ENCODE peak calls at places on chromosomes 2 and 18, in ten cellular contexts. One of them, this sample, is unnamed.

GRCh38 chr2:65437392-65438135 is 5.2 kb upstream of the SPRED2 start:
- ATAC-seq in Panc1: no peak
- ATAC-seq in T-cell: no peak
- ATAC-seq in activated CD8-positive, alpha-beta T cell treated with anti-CD3 and anti-CD28 coated beads, Interleukin-2, amount 10 ng/mL, durations not matched to agents 7 days and 5 days: no peak
- ATAC-seq in foreskin keratinocyte: no peak
- ATAC-seq in left cardiac atrium: no peak
- ATAC-seq in mucosa of descending colon: no peak
- ATAC-seq in gastrocnemius medialis: no peak
- ATAC-seq in heart left ventricle: no peak
- ATAC-seq in naive B cell: no peak
- ATAC-seq in this sample: no peak

GRCh38 chr2:205619600-205619999 is 62.7 kb upstream of the NRP2 start:
- ATAC-seq in left cardiac atrium: no peak
- ATAC-seq in gastrocnemius medialis: no peak
- ATAC-seq in T-cell: no peak
- ATAC-seq in foreskin keratinocyte: no peak
- ATAC-seq in heart left ventricle: no peak
- ATAC-seq in mucosa of descending colon: no peak
- ATAC-seq in Panc1: no peak
- ATAC-seq in activated CD8-positive, alpha-beta T cell treated with anti-CD3 and anti-CD28 coated beads, Interleukin-2, amount 10 ng/mL, durations not matched to agents 7 days and 5 days: peak
- ATAC-seq in naive B cell: no peak
- ATAC-seq in this sample: no peak

GRCh38 chr2:181281206-181281832 is 175.9 kb upstream of the ITGA4 start:
- ATAC-seq in gastrocnemius medialis: no peak
- ATAC-seq in mucosa of descending colon: peak
- ATAC-seq in activated CD8-positive, alpha-beta T cell treated with anti-CD3 and anti-CD28 coated beads, Interleukin-2, amount 10 ng/mL, durations not matched to agents 7 days and 5 days: peak
- ATAC-seq in Panc1: no peak
- ATAC-seq in T-cell: peak
- ATAC-seq in left cardiac atrium: no peak
- ATAC-seq in naive B cell: no peak
- ATAC-seq in foreskin keratinocyte: no peak
- ATAC-seq in heart left ventricle: no peak
- ATAC-seq in this sample: peak

GRCh38 chr2:2747797-2748301 is 416.8 kb upstream of the MYT1L start:
- ATAC-seq in Panc1: no peak
- ATAC-seq in activated CD8-positive, alpha-beta T cell treated with anti-CD3 and anti-CD28 coated beads, Interleukin-2, amount 10 ng/mL, durations not matched to agents 7 days and 5 days: no peak
- ATAC-seq in mucosa of descending colon: no peak
- ATAC-seq in naive B cell: no peak
- ATAC-seq in gastrocnemius medialis: no peak
- ATAC-seq in T-cell: no peak
- ATAC-seq in foreskin keratinocyte: peak
- ATAC-seq in left cardiac atrium: no peak
- ATAC-seq in heart left ventricle: no peak
- ATAC-seq in this sample: no peak

GRCh38 chr18:9322730-9323129 is 11.8 kb upstream of the TWSG1 start:
- ATAC-seq in mucosa of descending colon: no peak
- ATAC-seq in naive B cell: no peak
- ATAC-seq in activated CD8-positive, alpha-beta T cell treated with anti-CD3 and anti-CD28 coated beads, Interleukin-2, amount 10 ng/mL, durations not matched to agents 7 days and 5 days: no peak
- ATAC-seq in T-cell: no peak
- ATAC-seq in heart left ventricle: no peak
- ATAC-seq in gastrocnemius medialis: no peak
- ATAC-seq in foreskin keratinocyte: no peak
- ATAC-seq in left cardiac atrium: no peak
- ATAC-seq in Panc1: no peak
- ATAC-seq in this sample: no peak

GRCh38 chr2:190571666-190572065 is 37.1 kb upstream of the NEMP2 start:
- ATAC-seq in foreskin keratinocyte: peak
- ATAC-seq in left cardiac atrium: no peak
- ATAC-seq in mucosa of descending colon: no peak
- ATAC-seq in naive B cell: no peak
- ATAC-seq in Panc1: no peak
- ATAC-seq in gastrocnemius medialis: no peak
- ATAC-seq in activated CD8-positive, alpha-beta T cell treated with anti-CD3 and anti-CD28 coated beads, Interleukin-2, amount 10 ng/mL, durations not matched to agents 7 days and 5 days: no peak
- ATAC-seq in T-cell: no peak
- ATAC-seq in heart left ventricle: no peak
- ATAC-seq in this sample: no peak

GRCh38 chr2:8796315-8796848 is 41.0 kb downstream of the KIDINS220 start:
- ATAC-seq in mucosa of descending colon: no peak
- ATAC-seq in activated CD8-positive, alpha-beta T cell treated with anti-CD3 and anti-CD28 coated beads, Interleukin-2, amount 10 ng/mL, durations not matched to agents 7 days and 5 days: peak
- ATAC-seq in Panc1: no peak
- ATAC-seq in T-cell: no peak
- ATAC-seq in naive B cell: no peak
- ATAC-seq in foreskin keratinocyte: no peak
- ATAC-seq in gastrocnemius medialis: no peak
- ATAC-seq in left cardiac atrium: no peak
- ATAC-seq in heart left ventricle: peak
- ATAC-seq in this sample: no peak

GRCh38 chr2:190996947-190997346 is 17.0 kb downstream of the STAT1 start:
- ATAC-seq in T-cell: no peak
- ATAC-seq in heart left ventricle: peak
- ATAC-seq in Panc1: no peak
- ATAC-seq in left cardiac atrium: peak
- ATAC-seq in gastrocnemius medialis: no peak
- ATAC-seq in mucosa of descending colon: peak
- ATAC-seq in foreskin keratinocyte: no peak
- ATAC-seq in activated CD8-positive, alpha-beta T cell treated with anti-CD3 and anti-CD28 coated beads, Interleukin-2, amount 10 ng/mL, durations not matched to agents 7 days and 5 days: no peak
- ATAC-seq in naive B cell: no peak
- ATAC-seq in this sample: peak

GRCh38 chr2:73255007-73255644 is 21.0 kb downstream of the CCT7 start:
- ATAC-seq in heart left ventricle: no peak
- ATAC-seq in Panc1: peak
- ATAC-seq in T-cell: no peak
- ATAC-seq in mucosa of descending colon: no peak
- ATAC-seq in foreskin keratinocyte: peak
- ATAC-seq in gastrocnemius medialis: no peak
- ATAC-seq in activated CD8-positive, alpha-beta T cell treated with anti-CD3 and anti-CD28 coated beads, Interleukin-2, amount 10 ng/mL, durations not matched to agents 7 days and 5 days: no peak
- ATAC-seq in left cardiac atrium: peak
- ATAC-seq in naive B cell: no peak
- ATAC-seq in this sample: peak

GRCh38 chr2:203940039-203940438 is 3.5 kb downstream of the ICOS start:
- ATAC-seq in heart left ventricle: no peak
- ATAC-seq in T-cell: peak
- ATAC-seq in Panc1: no peak
- ATAC-seq in mucosa of descending colon: no peak
- ATAC-seq in left cardiac atrium: no peak
- ATAC-seq in gastrocnemius medialis: no peak
- ATAC-seq in foreskin keratinocyte: no peak
- ATAC-seq in naive B cell: no peak
- ATAC-seq in activated CD8-positive, alpha-beta T cell treated with anti-CD3 and anti-CD28 coated beads, Interleukin-2, amount 10 ng/mL, durations not matched to agents 7 days and 5 days: peak
- ATAC-seq in this sample: no peak

GRCh38 chr2:227765788-227766187 is 20.1 kb downstream of the SCYGR8 start:
- ATAC-seq in T-cell: no peak
- ATAC-seq in mucosa of descending colon: no peak
- ATAC-seq in activated CD8-positive, alpha-beta T cell treated with anti-CD3 and anti-CD28 coated beads, Interleukin-2, amount 10 ng/mL, durations not matched to agents 7 days and 5 days: no peak
- ATAC-seq in left cardiac atrium: peak
- ATAC-seq in heart left ventricle: no peak
- ATAC-seq in foreskin keratinocyte: no peak
- ATAC-seq in naive B cell: no peak
- ATAC-seq in Panc1: peak
- ATAC-seq in gastrocnemius medialis: no peak
- ATAC-seq in this sample: no peak

GRCh38 chr18:46067431-46068007 is 4.5 kb downstream of the PSTPIP2 start:
- ATAC-seq in foreskin keratinocyte: no peak
- ATAC-seq in naive B cell: no peak
- ATAC-seq in activated CD8-positive, alpha-beta T cell treated with anti-CD3 and anti-CD28 coated beads, Interleukin-2, amount 10 ng/mL, durations not matched to agents 7 days and 5 days: no peak
- ATAC-seq in gastrocnemius medialis: peak
- ATAC-seq in Panc1: no peak
- ATAC-seq in heart left ventricle: no peak
- ATAC-seq in mucosa of descending colon: peak
- ATAC-seq in T-cell: no peak
- ATAC-seq in left cardiac atrium: no peak
- ATAC-seq in this sample: no peak

GRCh38 chr18:11071300-11071699 is 78.1 kb downstream of the PIEZO2 start:
- ATAC-seq in foreskin keratinocyte: no peak
- ATAC-seq in activated CD8-positive, alpha-beta T cell treated with anti-CD3 and anti-CD28 coated beads, Interleukin-2, amount 10 ng/mL, durations not matched to agents 7 days and 5 days: no peak
- ATAC-seq in gastrocnemius medialis: no peak
- ATAC-seq in T-cell: no peak
- ATAC-seq in Panc1: no peak
- ATAC-seq in heart left ventricle: no peak
- ATAC-seq in mucosa of descending colon: no peak
- ATAC-seq in left cardiac atrium: no peak
- ATAC-seq in naive B cell: no peak
- ATAC-seq in this sample: no peak

GRCh38 chr2:233746475-233747282 is 13.4 kb upstream of the UGT1A1 start:
- ATAC-seq in gastrocnemius medialis: no peak
- ATAC-seq in T-cell: no peak
- ATAC-seq in Panc1: no peak
- ATAC-seq in foreskin keratinocyte: no peak
- ATAC-seq in naive B cell: no peak
- ATAC-seq in left cardiac atrium: no peak
- ATAC-seq in heart left ventricle: no peak
- ATAC-seq in mucosa of descending colon: no peak
- ATAC-seq in activated CD8-positive, alpha-beta T cell treated with anti-CD3 and anti-CD28 coated beads, Interleukin-2, amount 10 ng/mL, durations not matched to agents 7 days and 5 days: no peak
- ATAC-seq in this sample: no peak

GRCh38 chr18:54217624-54218023 is 6.8 kb downstream of the MBD2 start:
- ATAC-seq in left cardiac atrium: no peak
- ATAC-seq in heart left ventricle: no peak
- ATAC-seq in foreskin keratinocyte: no peak
- ATAC-seq in activated CD8-positive, alpha-beta T cell treated with anti-CD3 and anti-CD28 coated beads, Interleukin-2, amount 10 ng/mL, durations not matched to agents 7 days and 5 days: no peak
- ATAC-seq in gastrocnemius medialis: no peak
- ATAC-seq in T-cell: peak
- ATAC-seq in naive B cell: peak
- ATAC-seq in mucosa of descending colon: no peak
- ATAC-seq in Panc1: no peak
- ATAC-seq in this sample: no peak

GRCh38 chr2:232533944-232534710 is 5.4 kb upstream of the CHRNG start:
- ATAC-seq in heart left ventricle: no peak
- ATAC-seq in Panc1: no peak
- ATAC-seq in mucosa of descending colon: no peak
- ATAC-seq in activated CD8-positive, alpha-beta T cell treated with anti-CD3 and anti-CD28 coated beads, Interleukin-2, amount 10 ng/mL, durations not matched to agents 7 days and 5 days: no peak
- ATAC-seq in naive B cell: no peak
- ATAC-seq in foreskin keratinocyte: no peak
- ATAC-seq in gastrocnemius medialis: no peak
- ATAC-seq in T-cell: no peak
- ATAC-seq in left cardiac atrium: no peak
- ATAC-seq in this sample: no peak

GRCh38 chr2:218405365-218406208 is 5.9 kb downstream of the CTDSP1 start:
- ATAC-seq in activated CD8-positive, alpha-beta T cell treated with anti-CD3 and anti-CD28 coated beads, Interleukin-2, amount 10 ng/mL, durations not matched to agents 7 days and 5 days: no peak
- ATAC-seq in naive B cell: peak
- ATAC-seq in gastrocnemius medialis: no peak
- ATAC-seq in heart left ventricle: peak
- ATAC-seq in left cardiac atrium: peak
- ATAC-seq in Panc1: peak
- ATAC-seq in mucosa of descending colon: peak
- ATAC-seq in foreskin keratinocyte: no peak
- ATAC-seq in T-cell: peak
- ATAC-seq in this sample: peak

GRCh38 chr2:139293992-139294548 is 513.9 kb upstream of the NXPH2 start:
- ATAC-seq in heart left ventricle: no peak
- ATAC-seq in foreskin keratinocyte: no peak
- ATAC-seq in activated CD8-positive, alpha-beta T cell treated with anti-CD3 and anti-CD28 coated beads, Interleukin-2, amount 10 ng/mL, durations not matched to agents 7 days and 5 days: no peak
- ATAC-seq in T-cell: no peak
- ATAC-seq in mucosa of descending colon: peak
- ATAC-seq in Panc1: no peak
- ATAC-seq in naive B cell: no peak
- ATAC-seq in left cardiac atrium: no peak
- ATAC-seq in gastrocnemius medialis: no peak
- ATAC-seq in this sample: no peak

GRCh38 chr2:97720746-97721145 is 7.4 kb downstream of the ZAP70 start:
- ATAC-seq in Panc1: no peak
- ATAC-seq in naive B cell: no peak
- ATAC-seq in activated CD8-positive, alpha-beta T cell treated with anti-CD3 and anti-CD28 coated beads, Interleukin-2, amount 10 ng/mL, durations not matched to agents 7 days and 5 days: no peak
- ATAC-seq in mucosa of descending colon: no peak
- ATAC-seq in T-cell: no peak
- ATAC-seq in gastrocnemius medialis: no peak
- ATAC-seq in left cardiac atrium: no peak
- ATAC-seq in foreskin keratinocyte: no peak
- ATAC-seq in heart left ventricle: no peak
- ATAC-seq in this sample: no peak

GRCh38 chr2:227447606-227448005 is 24.4 kb upstream of the AGFG1 start:
- ATAC-seq in naive B cell: no peak
- ATAC-seq in Panc1: peak
- ATAC-seq in activated CD8-positive, alpha-beta T cell treated with anti-CD3 and anti-CD28 coated beads, Interleukin-2, amount 10 ng/mL, durations not matched to agents 7 days and 5 days: no peak
- ATAC-seq in left cardiac atrium: no peak
- ATAC-seq in heart left ventricle: no peak
- ATAC-seq in T-cell: no peak
- ATAC-seq in mucosa of descending colon: no peak
- ATAC-seq in gastrocnemius medialis: no peak
- ATAC-seq in foreskin keratinocyte: no peak
- ATAC-seq in this sample: no peak

GRCh38 chr18:7684357-7684756 is 117.2 kb downstream of the PTPRM start:
- ATAC-seq in heart left ventricle: no peak
- ATAC-seq in naive B cell: no peak
- ATAC-seq in Panc1: no peak
- ATAC-seq in mucosa of descending colon: no peak
- ATAC-seq in T-cell: no peak
- ATAC-seq in foreskin keratinocyte: no peak
- ATAC-seq in activated CD8-positive, alpha-beta T cell treated with anti-CD3 and anti-CD28 coated beads, Interleukin-2, amount 10 ng/mL, durations not matched to agents 7 days and 5 days: no peak
- ATAC-seq in gastrocnemius medialis: no peak
- ATAC-seq in left cardiac atrium: no peak
- ATAC-seq in this sample: no peak

GRCh38 chr2:137775529-137775928 is 188.7 kb upstream of the HNMT start:
- ATAC-seq in mucosa of descending colon: peak
- ATAC-seq in gastrocnemius medialis: no peak
- ATAC-seq in naive B cell: no peak
- ATAC-seq in heart left ventricle: no peak
- ATAC-seq in activated CD8-positive, alpha-beta T cell treated with anti-CD3 and anti-CD28 coated beads, Interleukin-2, amount 10 ng/mL, durations not matched to agents 7 days and 5 days: no peak
- ATAC-seq in Panc1: no peak
- ATAC-seq in left cardiac atrium: no peak
- ATAC-seq in foreskin keratinocyte: no peak
- ATAC-seq in T-cell: no peak
- ATAC-seq in this sample: no peak